ENCODE peak calls at places on chromosomes 16 and 17, in eight cellular contexts. O, D, E, V, I, B, Y and R are unnamed samples.

GRCh38 chr17:29483503-29483902 is 83.3 kb downstream of the ABHD15 start:
- DNase-seq in V (no peak), D (no peak), Y (no peak), O (no peak), E (no peak), I (peak), B (no peak), R (no peak)

GRCh38 chr17:81481011-81481799 is 31.4 kb downstream of the ACTG1 start:
- DNase-seq in I (peak), D (peak), Y (peak), V (peak), E (peak), O (peak), B (peak), R (peak)

GRCh38 chr16:9091867-9092281 is 430 bp downstream of the HAPSTR1 start:
- DNase-seq in O (no peak), D (peak), V (peak), Y (peak), E (peak), I (peak), B (no peak), R (no peak)

GRCh38 chr17:50507871-50508572 is at the start of gene MYCBPAP:
- DNase-seq in Y (peak), O (peak), E (peak), V (peak), B (peak), I (peak), D (peak), R (peak)

GRCh38 chr17:63399856-63400255 is 46.2 kb downstream of the CYB561 start:
- DNase-seq in O (no peak), Y (no peak), B (no peak), V (no peak), D (no peak), I (peak), E (peak), R (no peak)

GRCh38 chr17:69524854-69525253 is 110.4 kb downstream of the MAP2K6 start:
- DNase-seq in B (no peak), Y (no peak), E (no peak), I (no peak), V (no peak), O (no peak), D (no peak), R (no peak)

GRCh38 chr17:76585649-76586593 is at the start of gene ST6GALNAC2:
- DNase-seq in I (peak), V (peak), Y (peak), E (peak), D (no peak), O (peak), B (peak), R (no peak)

GRCh38 chr16:84768061-84768797 is 51.6 kb upstream of the CRISPLD2 start:
- DNase-seq in V (no peak), O (no peak), B (no peak), E (peak), I (no peak), Y (no peak), D (no peak), R (no peak)

GRCh38 chr17:80361495-80362220 is 53.3 kb upstream of the ENDOV start:
- DNase-seq in O (no peak), Y (no peak), D (no peak), V (no peak), I (peak), B (peak), E (no peak), R (no peak)

GRCh38 chr16:17470871-17471744 is at the start of gene XYLT1:
- DNase-seq in D (peak), O (peak), E (peak), I (peak), B (peak), V (peak), Y (peak), R (no peak)